ENCODE peak calls at places on chromosome 14, in five cellular contexts. F, N, O, M and D are unnamed samples.

GRCh38 chr14:94171208-94171607 is 2.9 kb upstream of the PPP4R4 start:
- DNase-seq in F (no peak), N (no peak), O (peak; percentile 7), M (no peak), D (no peak)

GRCh38 chr14:73393375-73393774 is 65.0 kb downstream of the NUMB start:
- DNase-seq in F (no peak), N (no peak), O (no peak), M (no peak), D (no peak)

GRCh38 chr14:74941676-74942097 is 13.7 kb downstream of the PGF start:
- DNase-seq in F (peak; percentile 39), N (no peak), O (no peak), M (peak; percentile 27), D (peak; percentile 32)

GRCh38 chr14:42079911-42080310 is 473.2 kb downstream of the LRFN5 start:
- DNase-seq in F (no peak), N (no peak), O (no peak), M (no peak), D (no peak)

GRCh38 chr14:103141117-103141796 is 18.0 kb downstream of the TNFAIP2 start:
- DNase-seq in F (peak; percentile 63), N (no peak), O (no peak), M (peak; percentile 35), D (no peak)

GRCh38 chr14:104316121-104316722 is 177.8 kb downstream of the KIF26A start:
- DNase-seq in F (no peak), N (no peak), O (no peak), M (no peak), D (no peak)

GRCh38 chr14:87109271-87109670 is 883.7 kb downstream of the GALC start:
- DNase-seq in F (no peak), N (no peak), O (no peak), M (no peak), D (no peak)

GRCh38 chr14:93736378-93737014 is 51.8 kb downstream of the PRIMA1 start:
- DNase-seq in F (no peak), N (no peak), O (no peak), M (no peak), D (no peak)

GRCh38 chr14:56342419-56342901 is 224.2 kb downstream of the PELI2 start:
- DNase-seq in F (peak; percentile 90), N (no peak), O (peak; percentile 91), M (no peak), D (no peak)

GRCh38 chr14:96589577-96589976 is 87.4 kb downstream of the PAPOLA start:
- DNase-seq in F (no peak), N (no peak), O (no peak), M (no peak), D (no peak)